ENCODE peak calls at places on chromosomes 3 and 15, in seven cellular contexts. One of them, this sample, is unnamed.

GRCh38 chr3:9653565-9654248 is 4.4 kb downstream of the MTMR14 start:
- DNase-seq in heart right ventricle: peak; percentile 23
- DNase-seq in ovary: no peak
- DNase-seq in right atrium auricular region: peak; percentile 60
- DNase-seq in colonic mucosa: no peak
- DNase-seq in heart left ventricle: no peak
- DNase-seq in WERI-Rb-1: no peak
- DNase-seq in this sample: no peak

GRCh38 chr15:73518876-73519594 is 76.1 kb downstream of the REC114 start:
- DNase-seq in colonic mucosa: no peak
- DNase-seq in right atrium auricular region: no peak
- DNase-seq in heart left ventricle: no peak
- DNase-seq in WERI-Rb-1: no peak
- DNase-seq in heart right ventricle: no peak
- DNase-seq in ovary: no peak
- DNase-seq in this sample: no peak

GRCh38 chr3:109563149-109563548 is 225.8 kb upstream of the DPPA4 start:
- DNase-seq in WERI-Rb-1: no peak
- DNase-seq in heart left ventricle: no peak
- DNase-seq in heart right ventricle: no peak
- DNase-seq in right atrium auricular region: no peak
- DNase-seq in ovary: no peak
- DNase-seq in colonic mucosa: no peak
- DNase-seq in this sample: no peak

GRCh38 chr3:17047162-17047561 is 162.4 kb downstream of the PLCL2 start:
- DNase-seq in heart left ventricle: no peak
- DNase-seq in heart right ventricle: no peak
- DNase-seq in colonic mucosa: no peak
- DNase-seq in WERI-Rb-1: no peak
- DNase-seq in ovary: no peak
- DNase-seq in right atrium auricular region: no peak
- DNase-seq in this sample: no peak

GRCh38 chr3:55405436-55405835 is 81.7 kb downstream of the WNT5A start:
- DNase-seq in heart left ventricle: no peak
- DNase-seq in heart right ventricle: no peak
- DNase-seq in ovary: no peak
- DNase-seq in right atrium auricular region: no peak
- DNase-seq in WERI-Rb-1: peak; percentile 69
- DNase-seq in colonic mucosa: no peak
- DNase-seq in this sample: no peak

GRCh38 chr3:101195951-101196713 is 124.2 kb downstream of the IMPG2 start:
- DNase-seq in heart right ventricle: peak; percentile 10
- DNase-seq in heart left ventricle: no peak
- DNase-seq in right atrium auricular region: no peak
- DNase-seq in WERI-Rb-1: no peak
- DNase-seq in colonic mucosa: no peak
- DNase-seq in ovary: no peak
- DNase-seq in this sample: no peak

GRCh38 chr3:175558261-175558660 is 699.1 kb downstream of the NAALADL2 start:
- DNase-seq in colonic mucosa: no peak
- DNase-seq in heart left ventricle: no peak
- DNase-seq in WERI-Rb-1: no peak
- DNase-seq in right atrium auricular region: no peak
- DNase-seq in ovary: no peak
- DNase-seq in heart right ventricle: no peak
- DNase-seq in this sample: no peak

GRCh38 chr15:67079361-67079760 is 14.0 kb downstream of the SMAD3 start:
- DNase-seq in WERI-Rb-1: no peak
- DNase-seq in heart right ventricle: no peak
- DNase-seq in colonic mucosa: no peak
- DNase-seq in ovary: no peak
- DNase-seq in heart left ventricle: no peak
- DNase-seq in right atrium auricular region: no peak
- DNase-seq in this sample: no peak

GRCh38 chr3:147654827-147655226 is 245.7 kb downstream of the ZIC1 start:
- DNase-seq in right atrium auricular region: no peak
- DNase-seq in heart left ventricle: no peak
- DNase-seq in heart right ventricle: no peak
- DNase-seq in ovary: no peak
- DNase-seq in WERI-Rb-1: no peak
- DNase-seq in colonic mucosa: no peak
- DNase-seq in this sample: no peak

GRCh38 chr15:49415638-49416037 is 7.4 kb upstream of the FGF7 start:
- DNase-seq in heart left ventricle: no peak
- DNase-seq in colonic mucosa: no peak
- DNase-seq in WERI-Rb-1: no peak
- DNase-seq in right atrium auricular region: no peak
- DNase-seq in ovary: no peak
- DNase-seq in heart right ventricle: no peak
- DNase-seq in this sample: no peak

GRCh38 chr3:162196964-162197363 is 700.4 kb downstream of the OTOL1 start:
- DNase-seq in heart right ventricle: no peak
- DNase-seq in colonic mucosa: no peak
- DNase-seq in WERI-Rb-1: no peak
- DNase-seq in ovary: no peak
- DNase-seq in heart left ventricle: no peak
- DNase-seq in right atrium auricular region: no peak
- DNase-seq in this sample: no peak

GRCh38 chr3:162193148-162193547 is 696.5 kb downstream of the OTOL1 start:
- DNase-seq in WERI-Rb-1: no peak
- DNase-seq in heart right ventricle: no peak
- DNase-seq in colonic mucosa: no peak
- DNase-seq in right atrium auricular region: no peak
- DNase-seq in heart left ventricle: no peak
- DNase-seq in ovary: no peak
- DNase-seq in this sample: no peak

GRCh38 chr3:162195147-162195546 is 698.5 kb downstream of the OTOL1 start:
- DNase-seq in colonic mucosa: no peak
- DNase-seq in heart left ventricle: no peak
- DNase-seq in WERI-Rb-1: no peak
- DNase-seq in ovary: no peak
- DNase-seq in heart right ventricle: peak; percentile 27
- DNase-seq in right atrium auricular region: no peak
- DNase-seq in this sample: no peak

DNA sequence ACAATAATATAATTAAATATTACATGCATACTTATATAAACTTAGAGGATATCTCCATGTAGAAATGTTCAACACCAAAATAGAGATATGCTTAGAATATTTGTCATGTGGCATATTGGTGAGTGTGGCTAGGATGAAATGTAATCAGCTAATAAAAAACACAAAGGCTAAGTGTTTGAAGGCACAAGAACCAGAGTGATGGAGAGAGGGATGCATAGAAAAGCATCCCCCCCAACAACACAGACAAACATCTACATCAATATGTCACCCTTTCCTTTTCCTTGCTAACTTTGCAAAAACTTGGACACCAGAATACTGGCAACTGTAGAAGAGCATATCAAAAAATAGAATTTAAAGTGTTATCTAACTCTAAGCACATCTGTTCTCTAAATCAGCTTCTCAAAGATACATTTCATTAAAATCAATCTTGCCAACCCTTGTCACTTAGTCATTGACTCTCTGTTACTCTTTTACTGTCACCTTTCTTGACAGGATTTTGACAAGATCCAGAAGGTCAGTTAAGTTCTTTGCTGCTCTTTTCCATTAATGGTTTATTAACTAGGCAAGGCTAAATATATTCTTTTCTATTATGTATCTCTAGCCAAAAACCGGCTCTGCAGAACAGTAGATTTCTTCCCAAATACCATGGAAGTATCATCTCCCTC is 695.9 kb downstream of the OTOL1 start:
- DNase-seq in heart right ventricle: no peak
- DNase-seq in heart left ventricle: no peak
- DNase-seq in ovary: no peak
- DNase-seq in colonic mucosa: no peak
- DNase-seq in WERI-Rb-1: no peak
- DNase-seq in right atrium auricular region: no peak
- DNase-seq in this sample: no peak
- H3K27ac ChIP-seq in heart right ventricle: no peak overlapping the region
- H3K27ac ChIP-seq in heart left ventricle: no peak overlapping the region
- H3K27ac ChIP-seq in ovary: no peak overlapping the region
- H3K27ac ChIP-seq in colonic mucosa: no peak overlapping the region
- H3K27ac ChIP-seq in WERI-Rb-1: no peak overlapping the region
- H3K27ac ChIP-seq in right atrium auricular region: peak overlapping the region; percentile 53
- H3K27ac ChIP-seq in this sample: no peak overlapping the region

DNA sequence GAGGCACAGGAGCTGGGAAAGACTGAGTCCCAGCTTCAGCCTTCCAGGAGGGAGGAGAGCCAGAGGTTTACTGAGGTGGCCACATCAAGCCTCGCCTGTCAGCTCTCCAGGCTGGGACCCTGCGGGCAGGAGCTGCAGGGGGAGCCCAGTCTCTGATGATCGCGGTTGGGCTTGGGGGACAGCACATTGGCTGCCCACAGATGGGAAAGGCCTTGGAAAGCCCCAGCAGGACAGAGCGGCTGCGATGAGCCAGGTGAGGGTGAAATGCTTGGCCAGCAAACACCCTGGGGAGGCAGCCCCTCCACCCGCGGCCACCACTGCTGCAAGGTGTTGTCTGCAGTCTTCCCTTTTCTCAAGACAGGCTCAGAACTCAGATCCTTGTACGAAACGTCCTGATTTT is 31.2 kb downstream of the SEC61A1 start:
- DNase-seq in ovary: no peak
- DNase-seq in WERI-Rb-1: no peak
- DNase-seq in heart right ventricle: no peak
- DNase-seq in heart left ventricle: no peak
- DNase-seq in right atrium auricular region: no peak
- DNase-seq in colonic mucosa: no peak
- DNase-seq in this sample: no peak
- TF ChIP-seq CTCF in ovary: no peak
- TF ChIP-seq CTCF in WERI-Rb-1: no peak
- TF ChIP-seq CTCF in heart right ventricle: no peak
- TF ChIP-seq CTCF in heart left ventricle: no peak
- TF ChIP-seq CTCF in right atrium auricular region: no peak
- TF ChIP-seq CTCF in colonic mucosa: no peak
- TF ChIP-seq CTCF in this sample: no peak

DNA sequence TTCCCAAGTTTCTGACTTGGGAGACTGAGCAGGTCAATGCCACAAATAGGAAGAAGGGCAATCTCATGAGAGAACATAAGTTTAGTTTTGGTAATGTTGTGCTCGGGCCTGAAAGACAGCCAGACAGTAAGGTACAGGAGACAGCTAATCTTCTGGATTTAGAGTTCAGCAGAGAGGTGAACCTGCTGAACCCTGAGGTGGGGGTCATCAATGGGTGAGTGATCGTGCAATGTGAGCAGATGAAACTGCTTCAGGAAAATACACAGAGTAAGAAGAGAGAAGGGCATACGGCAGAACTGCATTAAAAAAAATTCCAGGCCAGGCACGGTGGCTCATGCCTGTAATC is 23.3 kb downstream of the RUBCN start:
- DNase-seq in colonic mucosa: no peak
- DNase-seq in ovary: no peak
- DNase-seq in heart right ventricle: peak; percentile 52
- DNase-seq in right atrium auricular region: no peak
- DNase-seq in heart left ventricle: no peak
- DNase-seq in WERI-Rb-1: peak; percentile 24
- DNase-seq in this sample: no peak
- H3K4me3 ChIP-seq in colonic mucosa: no peak overlapping the region
- H3K4me3 ChIP-seq in ovary: no peak overlapping the region
- H3K4me3 ChIP-seq in heart right ventricle: no peak overlapping the region
- H3K4me3 ChIP-seq in right atrium auricular region: no peak overlapping the region
- H3K4me3 ChIP-seq in heart left ventricle: peak overlapping the region; percentile 50
- H3K4me3 ChIP-seq in WERI-Rb-1: no peak overlapping the region
- H3K4me3 ChIP-seq in this sample: peak overlapping the region; percentile 61

DNA sequence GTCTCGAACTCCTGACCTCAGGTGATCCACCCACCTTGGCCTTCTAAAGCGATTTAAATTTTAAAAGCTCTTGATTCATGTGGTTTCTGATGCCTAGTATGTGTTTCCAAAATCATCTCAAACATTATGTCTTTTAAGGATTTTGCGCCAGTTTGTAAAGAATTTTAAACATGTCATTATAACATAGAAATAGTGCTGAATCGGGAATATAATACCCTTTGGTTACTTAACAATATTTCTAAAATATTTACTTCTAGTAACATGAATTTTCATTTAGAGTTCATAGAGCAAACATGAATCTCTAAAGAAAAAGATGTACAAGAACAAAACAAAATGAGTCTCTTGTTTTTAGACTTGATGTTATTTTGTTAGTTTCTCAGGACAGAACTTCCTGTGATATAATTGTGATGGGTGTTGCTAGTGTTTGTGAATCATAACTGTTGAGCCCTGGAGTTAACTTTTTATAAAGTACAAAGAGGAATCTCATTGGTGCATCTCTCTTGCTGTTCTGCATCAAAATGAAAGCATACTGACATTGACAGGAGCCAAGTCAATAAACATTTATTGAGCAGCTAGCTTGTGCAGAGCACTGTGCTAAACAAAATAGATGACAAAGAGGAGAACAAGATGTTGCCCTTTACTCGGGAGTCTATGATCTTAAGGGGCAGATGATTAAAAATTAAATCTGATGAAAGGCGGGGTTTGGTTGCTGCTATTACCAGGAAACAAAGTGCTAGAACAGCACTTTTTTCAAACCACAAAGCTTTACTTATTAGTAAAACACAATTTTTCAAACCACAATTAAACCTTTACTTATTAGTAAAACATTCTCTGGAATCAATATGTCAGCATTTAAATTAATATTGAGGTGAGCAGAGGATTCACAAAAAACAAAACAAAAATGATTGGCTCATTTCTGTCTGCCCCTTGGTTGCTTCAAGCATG is 73.4 kb downstream of the MME start:
- DNase-seq in heart left ventricle: no peak
- DNase-seq in colonic mucosa: no peak
- DNase-seq in heart right ventricle: no peak
- DNase-seq in right atrium auricular region: no peak
- DNase-seq in ovary: no peak
- DNase-seq in WERI-Rb-1: no peak
- DNase-seq in this sample: no peak
- H3K27ac ChIP-seq in heart left ventricle: no peak overlapping the region
- H3K27ac ChIP-seq in colonic mucosa: no peak overlapping the region
- H3K27ac ChIP-seq in heart right ventricle: no peak overlapping the region
- H3K27ac ChIP-seq in right atrium auricular region: no peak overlapping the region
- H3K27ac ChIP-seq in ovary: no peak overlapping the region
- H3K27ac ChIP-seq in WERI-Rb-1: no peak overlapping the region
- H3K27ac ChIP-seq in this sample: no peak overlapping the region

This sample was measured in coronary artery.